ENCODE peak calls at places on chromosomes 5 and 9, in nine cellular contexts. S is NCI-H1092 treated with DMSO at 0.1 percent for 48 hours; U is activated CD4-positive, alpha-beta T cell treated with anti-CD3 and anti-CD28 coated beads, Interleukin-2, amount 10 ng/mL, durations not matched to agents 7 days and 5 days; C is stimulated activated CD8-positive, alpha-beta memory T cell treated with anti-CD3 and anti-CD28 coated beads, Interleukin-15, amount 100 ng/mL, for 4 hours; B is mucosa of descending colon; Y is hippocampal formation; K is T1000; D is aorta; G is Peyer's patch. W is an unnamed sample.

GRCh38 chr5:16784843-16785791 is 151.0 kb downstream of the MYO10 start:
- DNase-seq in G (no peak), C (no peak), S (no peak), U (no peak), D (no peak), B (no peak), K (no peak), Y (no peak), W (no peak)

GRCh38 chr9:126499005-126499910 is 114.5 kb upstream of the LMX1B start:
- DNase-seq in S (peak), U (peak), G (peak), D (peak), B (peak), Y (no peak), C (no peak), K (no peak), W (peak)

GRCh38 chr5:53422539-53422938 is 57.9 kb upstream of the FST start:
- DNase-seq in K (no peak), D (no peak), U (no peak), Y (no peak), S (no peak), C (no peak), G (no peak), B (no peak), W (no peak)

GRCh38 chr9:135244271-135244691 is 156.8 kb downstream of the OLFM1 start:
- DNase-seq in K (no peak), Y (no peak), D (peak), B (no peak), U (no peak), G (no peak), C (no peak), S (no peak), W (no peak)

GRCh38 chr9:26296910-26297309 is 595.7 kb downstream of the CAAP1 start:
- DNase-seq in C (no peak), Y (no peak), U (no peak), K (no peak), S (no peak), B (no peak), G (no peak), D (no peak), W (no peak)

GRCh38 chr9:19085295-19085694 is 17.4 kb downstream of the HAUS6 start:
- DNase-seq in U (peak), K (no peak), G (no peak), B (no peak), C (no peak), D (no peak), S (peak), Y (no peak), W (no peak)

GRCh38 chr5:176610430-176610763 is 441 bp upstream of the GPRIN1 start:
- DNase-seq in G (no peak), B (no peak), C (no peak), D (no peak), K (no peak), S (peak), U (no peak), Y (no peak), W (peak)

GRCh38 chr5:130526708-130527107 is 622.4 kb downstream of the CHSY3 start:
- DNase-seq in D (no peak), G (no peak), C (no peak), K (no peak), B (no peak), S (no peak), U (no peak), Y (no peak), W (no peak)

GRCh38 chr5:59587489-59588337 is 305.8 kb downstream of the PDE4D start:
- DNase-seq in U (no peak), S (peak), D (peak), G (peak), C (no peak), Y (peak), K (no peak), B (peak), W (peak)

GRCh38 chr5:41465493-41466171 is 44.8 kb downstream of the PLCXD3 start:
- DNase-seq in S (no peak), G (no peak), B (no peak), D (no peak), C (no peak), K (no peak), Y (no peak), U (no peak), W (no peak)

GRCh38 chr5:77272206-77272605 is 61.7 kb downstream of the PDE8B start:
- DNase-seq in U (no peak), D (no peak), K (no peak), B (no peak), S (no peak), G (no peak), C (no peak), Y (no peak), W (no peak)

GRCh38 chr5:150589791-150590601 is 50.5 kb upstream of the SYNPO start:
- DNase-seq in S (no peak), K (no peak), U (no peak), B (peak), Y (no peak), C (no peak), G (peak), D (peak), W (no peak)

GRCh38 chr9:35385042-35385441 is 104.9 kb upstream of the RUSC2 start:
- DNase-seq in U (no peak), D (no peak), C (no peak), Y (peak), S (no peak), G (no peak), B (no peak), K (no peak), W (no peak)

GRCh38 chr5:149337746-149338145 is 7.6 kb upstream of the GRPEL2 start:
- DNase-seq in U (no peak), S (peak), C (no peak), B (no peak), G (no peak), K (no peak), D (no peak), Y (no peak), W (no peak)

GRCh38 chr9:136297016-136297691 is 6.7 kb downstream of the CCDC187 start:
- DNase-seq in Y (no peak), K (no peak), G (peak), C (no peak), U (no peak), S (no peak), D (no peak), B (peak), W (no peak)

GRCh38 chr9:130896233-130897012 is at the start of gene QRFP:
- DNase-seq in C (no peak), Y (no peak), K (no peak), D (no peak), B (peak), S (no peak), U (no peak), G (no peak), W (no peak)

GRCh38 chr5:9888517-9888916 is 258.4 kb upstream of the TAS2R1 start:
- DNase-seq in C (no peak), U (no peak), B (no peak), G (no peak), D (no peak), Y (no peak), K (peak), S (no peak), W (no peak)

GRCh38 chr9:93009337-93010015 is 49.0 kb upstream of the SUSD3 start:
- DNase-seq in U (no peak), C (no peak), S (peak), Y (no peak), B (no peak), G (no peak), K (no peak), D (no peak), W (no peak)

GRCh38 chr5:40437452-40437861 is 242.3 kb upstream of the PTGER4 start:
- DNase-seq in G (no peak), K (peak), U (no peak), C (peak), B (no peak), S (no peak), D (no peak), Y (no peak), W (no peak)

GRCh38 chr9:91580136-91580535 is 156.5 kb upstream of the NFIL3 start:
- DNase-seq in C (no peak), U (no peak), D (no peak), K (no peak), Y (no peak), B (no peak), G (no peak), S (no peak), W (no peak)

GRCh38 chr5:34652916-34653315 is 3.2 kb upstream of the RAI14 start:
- DNase-seq in G (no peak), B (no peak), Y (no peak), D (no peak), U (no peak), K (no peak), S (no peak), C (no peak), W (no peak)

GRCh38 chr5:33091571-33092363 is 349.0 kb upstream of the TARS1 start:
- DNase-seq in B (no peak), S (no peak), C (no peak), D (no peak), U (no peak), G (no peak), K (no peak), Y (no peak), W (no peak)

GRCh38 chr9:73741316-73741715 is 589.7 kb downstream of the ANXA1 start:
- DNase-seq in S (no peak), U (no peak), D (no peak), Y (no peak), K (no peak), G (no peak), B (no peak), C (no peak), W (no peak)

GRCh38 chr5:59317023-59317771 is 576.3 kb downstream of the PDE4D start:
- DNase-seq in B (peak), C (no peak), G (no peak), S (peak), K (peak), D (no peak), U (no peak), Y (no peak), W (peak)

GRCh38 chr9:130939405-130939941 is 426 bp upstream of the FIBCD1 start:
- DNase-seq in Y (no peak), U (no peak), K (no peak), D (no peak), S (no peak), B (peak), C (no peak), G (no peak), W (no peak)

GRCh38 chr9:81416476-81417298 is 272.7 kb downstream of the TLE1 start:
- DNase-seq in Y (no peak), B (no peak), D (no peak), G (no peak), U (no peak), S (peak), C (no peak), K (no peak), W (no peak)

GRCh38 chr5:18299166-18299565 is 664.9 kb downstream of the TAF11L14 start:
- DNase-seq in Y (no peak), K (no peak), U (no peak), G (no peak), S (no peak), B (no peak), C (no peak), D (no peak), W (no peak)

W was measured in HAP-1.